ENCODE peak calls at places on chromosomes 13 and 19, in ten cellular contexts. K is left colon; S is T-helper 9 cell; O is activated CD4-positive, alpha-beta T cell treated with anti-CD3 and anti-CD28 coated beads for 24 hours; I is amniotic epithelial cell; L is activated T-helper 2 cell treated with anti-CD3 and anti-CD28 coated beads, Interferon-gamma antibody, Interleukin-2, Interleukin-4, amounts not matched to agents 10 μg/mL and 5 μg/mL and 100 μg/mL, durations not matched to agents 14 hours and 24 hours and 36 hours; E is NCI-H774; A is esophagus squamous epithelium; J is stimulated activated CD8-positive, alpha-beta memory T cell treated with anti-CD3 and anti-CD28 coated beads, Interleukin-7, amount 100 ng/mL, for 24 hours; D is fibroblast of the aortic adventitia. X is an unnamed sample.

GRCh38 chr13:27493981-27494380 is 43.6 kb upstream of the MTIF3 start:
- DNase-seq in K (no peak), S (no peak), O (no peak), I (no peak), L (no peak), E (no peak), A (no peak), J (no peak), D (peak; percentile 21), X (no peak)

GRCh38 chr19:38975214-38975860 is at the start of gene FBXO17:
- DNase-seq in K (peak; percentile 22), S (no peak), O (no peak), I (no peak), L (no peak), E (no peak), A (no peak), J (no peak), D (peak; percentile 71), X (peak; percentile 81)

GRCh38 chr13:27791901-27792392 is 336 bp upstream of the GSX1 start:
- DNase-seq in K (no peak), S (no peak), O (no peak), I (no peak), L (no peak), E (no peak), A (no peak), J (no peak), D (no peak), X (no peak)

GRCh38 chr13:44719857-44720671 is 143.9 kb upstream of the TSC22D1 start:
- DNase-seq in K (no peak), S (no peak), O (no peak), I (peak; percentile 79), L (no peak), E (no peak), A (no peak), J (no peak), D (peak; percentile 90), X (no peak)

GRCh38 chr19:55641376-55642152 is 762 bp downstream of the ZNF580 start:
- DNase-seq in K (no peak), S (no peak), O (no peak), I (peak; percentile 49), L (peak; percentile 25), E (peak; percentile 52), A (no peak), J (no peak), D (peak; percentile 39), X (no peak)

GRCh38 chr19:51520710-51521109 is 10.8 kb downstream of the SIGLEC6 start:
- DNase-seq in K (no peak), S (no peak), O (no peak), I (no peak), L (no peak), E (no peak), A (no peak), J (no peak), D (no peak), X (no peak)

GRCh38 chr19:38277969-38278680 is 13.8 kb downstream of the SPINT2 start:
- DNase-seq in K (no peak), S (no peak), O (no peak), I (peak; percentile 59), L (no peak), E (no peak), A (no peak), J (no peak), D (peak; percentile 94), X (peak; percentile 59)

GRCh38 chr13:23140492-23140891 is 40.3 kb upstream of the SGCG start:
- DNase-seq in K (no peak), S (no peak), O (no peak), I (peak; percentile 23), L (no peak), E (no peak), A (no peak), J (no peak), D (no peak), X (no peak)

GRCh38 chr13:64446372-64446771 is 2783.8 kb downstream of the PCDH9 start:
- DNase-seq in K (no peak), S (no peak), O (no peak), I (no peak), L (no peak), E (no peak), A (no peak), J (no peak), D (no peak), X (no peak)

GRCh38 chr19:16117594-16118033 is 5.9 kb downstream of the RAB8A start:
- DNase-seq in K (no peak), S (no peak), O (no peak), I (no peak), L (no peak), E (no peak), A (no peak), J (no peak), D (no peak), X (no peak)

GRCh38 chr13:112783946-112784500 is 94.2 kb downstream of the ATP11A start:
- DNase-seq in K (no peak), S (no peak), O (no peak), I (no peak), L (no peak), E (no peak), A (no peak), J (no peak), D (no peak), X (no peak)

GRCh38 chr19:30406220-30406944 is 34.2 kb downstream of the ZNF536 start:
- DNase-seq in K (peak; percentile 15), S (no peak), O (no peak), I (no peak), L (no peak), E (no peak), A (no peak), J (no peak), D (no peak), X (no peak)

GRCh38 chr13:42876810-42877550 is 95.6 kb downstream of the FAM216B start:
- DNase-seq in K (no peak), S (no peak), O (no peak), I (peak; percentile 96), L (no peak), E (no peak), A (no peak), J (no peak), D (peak; percentile 84), X (no peak)

GRCh38 chr13:113665582-113666323 is 1.3 kb upstream of the GRK1 start:
- DNase-seq in K (peak; percentile 3), S (no peak), O (no peak), I (no peak), L (no peak), E (no peak), A (no peak), J (no peak), D (no peak), X (peak; percentile 9)

GRCh38 chr19:12840091-12841079 is 2.1 kb downstream of the MAST1 start:
- DNase-seq in K (peak; percentile 86), S (no peak), O (no peak), I (peak; percentile 64), L (peak; percentile 62), E (no peak), A (no peak), J (no peak), D (peak; percentile 50), X (no peak)

GRCh38 chr19:32227561-32228165 is 117.7 kb upstream of the ZNF507 start:
- DNase-seq in K (no peak), S (no peak), O (no peak), I (no peak), L (no peak), E (no peak), A (no peak), J (no peak), D (no peak), X (no peak)

GRCh38 chr13:48507024-48507423 is 25.9 kb downstream of the RCBTB2 start:
- DNase-seq in K (no peak), S (no peak), O (no peak), I (no peak), L (no peak), E (no peak), A (no peak), J (no peak), D (no peak), X (no peak)

GRCh38 chr13:43894438-43894837 is 14.7 kb downstream of the LACC1 start:
- DNase-seq in K (no peak), S (no peak), O (no peak), I (no peak), L (no peak), E (no peak), A (no peak), J (no peak), D (no peak), X (no peak)

GRCh38 chr19:1237754-1238372 is at the start of gene CBARP:
- DNase-seq in K (peak; percentile 43), S (no peak), O (no peak), I (no peak), L (no peak), E (peak; percentile 25), A (no peak), J (no peak), D (no peak), X (no peak)

GRCh38 chr19:3471954-3472655 is 8.2 kb downstream of the SMIM24 start:
- DNase-seq in K (peak; percentile 46), S (peak; percentile 43), O (peak; percentile 15), I (no peak), L (no peak), E (no peak), A (no peak), J (peak; percentile 17), D (no peak), X (no peak)

GRCh38 chr13:74070065-74070464 is 64.1 kb downstream of the KLF12 start:
- DNase-seq in K (no peak), S (peak; percentile 11), O (no peak), I (no peak), L (peak; percentile 25), E (no peak), A (no peak), J (no peak), D (no peak), X (no peak)

GRCh38 chr19:45059258-45059965 is 16.9 kb downstream of the ZNF296 start:
- DNase-seq in K (peak; percentile 89), S (peak; percentile 90), O (peak; percentile 84), I (peak; percentile 77), L (peak; percentile 70), E (peak; percentile 42), A (no peak), J (peak; percentile 73), D (peak; percentile 77), X (peak; percentile 73)

GRCh38 chr19:4369888-4370260 is 26.5 kb downstream of the MPND start:
- DNase-seq in K (peak; percentile 76), S (peak; percentile 56), O (peak; percentile 54), I (peak; percentile 41), L (peak; percentile 69), E (no peak), A (no peak), J (peak; percentile 48), D (no peak), X (no peak)

GRCh38 chr19:10617409-10618121 is 7.8 kb upstream of the SLC44A2 start:
- DNase-seq in K (no peak), S (no peak), O (no peak), I (peak; percentile 90), L (no peak), E (no peak), A (no peak), J (no peak), D (peak; percentile 86), X (no peak)

GRCh38 chr13:63408227-63409202 is 1992.9 kb upstream of the PCDH20 start:
- DNase-seq in K (no peak), S (no peak), O (no peak), I (peak; percentile 9), L (no peak), E (no peak), A (no peak), J (no peak), D (peak; percentile 15), X (no peak)

GRCh38 chr13:99984463-99985242 is 3.1 kb downstream of the ZIC2 start:
- DNase-seq in K (no peak), S (no peak), O (no peak), I (no peak), L (no peak), E (no peak), A (no peak), J (no peak), D (no peak), X (no peak)

GRCh38 chr13:24127116-24127631 is 33.3 kb upstream of the SPATA13 start:
- DNase-seq in K (peak; percentile 51), S (no peak), O (no peak), I (peak; percentile 40), L (no peak), E (no peak), A (no peak), J (no peak), D (no peak), X (no peak)

GRCh38 chr13:86095351-86095750 is 296.1 kb upstream of the SLITRK6 start:
- DNase-seq in K (no peak), S (no peak), O (no peak), I (no peak), L (no peak), E (no peak), A (no peak), J (no peak), D (no peak), X (no peak)

X was measured in tibial artery.